ENCODE peak calls at places on chromosomes 5 and 9, in eight cellular contexts. N, X, T, D, Q, J, Z and S are unnamed samples.

GRCh38 chr5:98109561-98110006 is 663.9 kb upstream of the RGMB start:
- DNase-seq in N (no peak), X (no peak), T (no peak), D (no peak), Q (no peak), J (no peak), Z (peak), S (no peak)

GRCh38 chr9:93089024-93089423 is 7.0 kb upstream of the CARD19 start:
- DNase-seq in N (no peak), X (no peak), T (no peak), D (no peak), Q (no peak), J (no peak), Z (no peak), S (no peak)

GRCh38 chr9:109134167-109134578 is 14.4 kb upstream of the TMEM245 start:
- DNase-seq in N (no peak), X (no peak), T (no peak), D (no peak), Q (no peak), J (no peak), Z (no peak), S (no peak)

GRCh38 chr9:136100700-136101614 is 5.9 kb upstream of the NACC2 start:
- DNase-seq in N (peak), X (no peak), T (no peak), D (no peak), Q (no peak), J (no peak), Z (no peak), S (peak)

GRCh38 chr5:68886814-68887213 is 207.0 kb upstream of the SLC30A5 start:
- DNase-seq in N (no peak), X (no peak), T (no peak), D (no peak), Q (no peak), J (no peak), Z (no peak), S (no peak)

GRCh38 chr5:148751025-148751424 is 75.4 kb upstream of the ADRB2 start:
- DNase-seq in N (no peak), X (no peak), T (no peak), D (no peak), Q (no peak), J (no peak), Z (no peak), S (no peak)

GRCh38 chr9:27414215-27414731 is 109.8 kb upstream of the IFNK start:
- DNase-seq in N (no peak), X (no peak), T (no peak), D (no peak), Q (no peak), J (no peak), Z (peak), S (no peak)

GRCh38 chr9:136994180-136994884 is 2.0 kb downstream of the CLIC3 start:
- DNase-seq in N (no peak), X (no peak), T (no peak), D (no peak), Q (no peak), J (no peak), Z (no peak), S (peak)

GRCh38 chr9:86674475-86674874 is 272.8 kb downstream of the GAS1 start:
- DNase-seq in N (no peak), X (no peak), T (no peak), D (no peak), Q (no peak), J (no peak), Z (no peak), S (no peak)

GRCh38 chr5:31581498-31582099 is 49.5 kb downstream of the C5orf22 start:
- DNase-seq in N (peak), X (no peak), T (no peak), D (no peak), Q (peak), J (no peak), Z (peak), S (no peak)

GRCh38 chr9:77899679-77900354 is 131.8 kb downstream of the GNAQ start:
- DNase-seq in N (no peak), X (no peak), T (no peak), D (no peak), Q (no peak), J (no peak), Z (no peak), S (no peak)

GRCh38 chr5:130541617-130542221 is 623.3 kb downstream of the HINT1 start:
- DNase-seq in N (no peak), X (no peak), T (no peak), D (no peak), Q (no peak), J (no peak), Z (peak), S (no peak)

GRCh38 chr9:1721219-1721618 is 293.9 kb upstream of the SMARCA2 start:
- DNase-seq in N (no peak), X (no peak), T (no peak), D (no peak), Q (no peak), J (no peak), Z (no peak), S (no peak)

GRCh38 chr5:119269061-119269579 is 86.7 kb upstream of the TNFAIP8 start:
- DNase-seq in N (peak), X (peak), T (no peak), D (no peak), Q (peak), J (no peak), Z (peak), S (peak)

GRCh38 chr5:39650234-39650816 is 225.5 kb upstream of the DAB2 start:
- DNase-seq in N (no peak), X (no peak), T (no peak), D (no peak), Q (no peak), J (no peak), Z (no peak), S (no peak)

GRCh38 chr5:162323471-162323870 is 255.9 kb downstream of the GABRG2 start:
- DNase-seq in N (no peak), X (no peak), T (no peak), D (no peak), Q (no peak), J (no peak), Z (peak), S (no peak)

GRCh38 chr9:134913041-134913712 is 4.5 kb downstream of the FCN1 start:
- DNase-seq in N (no peak), X (no peak), T (no peak), D (no peak), Q (no peak), J (no peak), Z (no peak), S (no peak)

GRCh38 chr9:18632624-18633407 is 158.9 kb downstream of the ADAMTSL1 start:
- DNase-seq in N (no peak), X (no peak), T (no peak), D (no peak), Q (no peak), J (no peak), Z (peak), S (no peak)